ENCODE peak calls at places on chromosomes 3 and 15, in nine cellular contexts. R is PC-3; F is CD8-positive, alpha-beta T cell; I is ovary; T is hepatocyte; S is BE2C; N is right atrium auricular region; Y is spleen; Z is breast epithelium. K is an unnamed sample.

GRCh38 chr3:144187531-144188230 is 216.1 kb downstream of the DIPK2A start:
- DNase-seq in R (peak; percentile 55), F (no peak), I (no peak), T (no peak), S (no peak), N (no peak), Y (no peak), Z (no peak), K (peak; percentile 74)

GRCh38 chr3:18098960-18099587 is 326.1 kb downstream of the SATB1 start:
- DNase-seq in R (peak; percentile 99), F (no peak), I (no peak), T (no peak), S (peak; percentile 30), N (no peak), Y (no peak), Z (no peak), K (peak; percentile 69)

GRCh38 chr15:95922431-95922830 is 408.1 kb upstream of the NR2F2 start:
- DNase-seq in R (peak; percentile 47), F (no peak), I (no peak), T (no peak), S (no peak), N (no peak), Y (no peak), Z (no peak), K (no peak)

GRCh38 chr3:143497382-143497781 is 350.9 kb downstream of the SLC9A9 start:
- DNase-seq in R (no peak), F (no peak), I (no peak), T (no peak), S (no peak), N (no peak), Y (no peak), Z (no peak), K (no peak)

GRCh38 chr3:181752202-181752671 is 40.5 kb downstream of the SOX2 start:
- DNase-seq in R (no peak), F (no peak), I (no peak), T (no peak), S (peak; percentile 80), N (no peak), Y (no peak), Z (no peak), K (no peak)

GRCh38 chr3:193975072-193975535 is 160.8 kb upstream of the HES1 start:
- DNase-seq in R (no peak), F (no peak), I (no peak), T (no peak), S (no peak), N (no peak), Y (no peak), Z (no peak), K (no peak)

GRCh38 chr3:52174896-52175295 is 20.7 kb upstream of the POC1A start:
- DNase-seq in R (peak; percentile 43), F (no peak), I (no peak), T (no peak), S (no peak), N (no peak), Y (peak; percentile 47), Z (no peak), K (no peak)

GRCh38 chr3:73664389-73664788 is 39.6 kb upstream of the PDZRN3 start:
- DNase-seq in R (no peak), F (no peak), I (no peak), T (no peak), S (no peak), N (no peak), Y (no peak), Z (no peak), K (no peak)

GRCh38 chr3:86814918-86815655 is 175.9 kb downstream of the VGLL3 start:
- DNase-seq in R (peak; percentile 7), F (no peak), I (no peak), T (no peak), S (no peak), N (no peak), Y (no peak), Z (no peak), K (no peak)

GRCh38 chr15:31027948-31028586 is 36.6 kb upstream of the MTMR10 start:
- DNase-seq in R (no peak), F (no peak), I (no peak), T (no peak), S (peak; percentile 37), N (no peak), Y (no peak), Z (no peak), K (no peak)

GRCh38 chr15:99090011-99090699 is 14.7 kb upstream of the SYNM start:
- DNase-seq in R (no peak), F (no peak), I (no peak), T (no peak), S (no peak), N (peak; percentile 13), Y (no peak), Z (no peak), K (no peak)

GRCh38 chr15:47384316-47384715 is 333.0 kb upstream of the SEMA6D start:
- DNase-seq in R (peak; percentile 74), F (no peak), I (peak; percentile 39), T (peak; percentile 78), S (peak; percentile 48), N (peak; percentile 65), Y (no peak), Z (no peak), K (peak; percentile 34)

GRCh38 chr15:96327155-96327741 is 3.3 kb upstream of the NR2F2 start:
- DNase-seq in R (peak; percentile 90), F (no peak), I (peak; percentile 36), T (peak; percentile 86), S (no peak), N (no peak), Y (no peak), Z (peak; percentile 18), K (peak; percentile 72)

GRCh38 chr15:30859091-30859874 is 44.4 kb upstream of the FAN1 start:
- DNase-seq in R (peak; percentile 20), F (no peak), I (no peak), T (peak; percentile 54), S (peak; percentile 21), N (no peak), Y (no peak), Z (no peak), K (peak; percentile 9)

GRCh38 chr3:46849098-46849631 is 14.1 kb downstream of the MYL3 start:
- DNase-seq in R (no peak), F (no peak), I (no peak), T (peak; percentile 62), S (no peak), N (peak; percentile 57), Y (peak; percentile 62), Z (peak; percentile 10), K (no peak)

GRCh38 chr3:50211930-50212329 is 6.9 kb downstream of the SLC38A3 start:
- DNase-seq in R (no peak), F (no peak), I (no peak), T (no peak), S (no peak), N (no peak), Y (no peak), Z (no peak), K (no peak)

GRCh38 chr3:181739628-181740027 is 27.9 kb downstream of the SOX2 start:
- DNase-seq in R (peak; percentile 9), F (no peak), I (no peak), T (no peak), S (no peak), N (no peak), Y (no peak), Z (no peak), K (no peak)

GRCh38 chr3:127182446-127182845 is 10.5 kb upstream of the PRR23E start:
- DNase-seq in R (no peak), F (no peak), I (no peak), T (no peak), S (no peak), N (no peak), Y (peak; percentile 72), Z (no peak), K (no peak)

GRCh38 chr3:195892355-195893120 is 15.8 kb downstream of the TNK2 start:
- DNase-seq in R (peak; percentile 56), F (no peak), I (peak; percentile 47), T (peak; percentile 78), S (peak; percentile 46), N (peak; percentile 77), Y (no peak), Z (peak; percentile 65), K (no peak)

GRCh38 chr3:195893121-195893449 is 15.3 kb downstream of the TNK2 start:
- DNase-seq in R (no peak), F (no peak), I (no peak), T (no peak), S (peak; percentile 46), N (no peak), Y (no peak), Z (peak; percentile 44), K (no peak)

GRCh38 chr3:195893516-195893915 is 14.8 kb downstream of the TNK2 start:
- DNase-seq in R (no peak), F (no peak), I (no peak), T (no peak), S (no peak), N (no peak), Y (no peak), Z (no peak), K (no peak)

GRCh38 chr3:195891431-195892104 is 16.8 kb downstream of the TNK2 start:
- DNase-seq in R (no peak), F (no peak), I (no peak), T (no peak), S (no peak), N (no peak), Y (no peak), Z (no peak), K (no peak)

GRCh38 chr3:195892105-195892354 is 16.3 kb downstream of the TNK2 start:
- DNase-seq in R (no peak), F (no peak), I (no peak), T (no peak), S (no peak), N (no peak), Y (no peak), Z (no peak), K (no peak)
- H3K4me3 ChIP-seq in R (no peak overlapping the region), F (no peak overlapping the region), I (no peak overlapping the region), T (no peak overlapping the region), S (peak overlapping the region; percentile 25), N (peak overlapping the region; percentile 52), Y (peak overlapping the region; percentile 7), Z (peak overlapping the region; percentile 57), K (no peak overlapping the region)

GRCh38 chr3:197615430-197615829 is 59.7 kb upstream of the BDH1 start:
- DNase-seq in R (no peak), F (no peak), I (no peak), T (no peak), S (no peak), N (no peak), Y (no peak), Z (no peak), K (no peak)
- H3K36me3 ChIP-seq in R (peaks cover 56% of the 10 kb centered on the region), F (peaks cover 20% of the 10 kb centered on the region), I (no peaks in the 10 kb centered on the region), T (peaks cover 11% of the 10 kb centered on the region), S (peaks cover 68% of the 10 kb centered on the region), N (peaks cover 89% of the 10 kb centered on the region), Y (peaks cover 94% of the 10 kb centered on the region), Z (no peaks in the 10 kb centered on the region), K (peaks cover 6% of the 10 kb centered on the region)

GRCh38 chr15:92942706-92943105 is 42.6 kb downstream of the CHD2 start:
- DNase-seq in R (no peak), F (no peak), I (no peak), T (no peak), S (no peak), N (no peak), Y (no peak), Z (no peak), K (no peak)
- TF ChIP-seq CTCF in R (peak; percentile 15), F (no peak), I (no peak), T (no peak), S (peak; percentile 31), N (no peak), Y (no peak), Z (no peak), K (no peak)

DNA sequence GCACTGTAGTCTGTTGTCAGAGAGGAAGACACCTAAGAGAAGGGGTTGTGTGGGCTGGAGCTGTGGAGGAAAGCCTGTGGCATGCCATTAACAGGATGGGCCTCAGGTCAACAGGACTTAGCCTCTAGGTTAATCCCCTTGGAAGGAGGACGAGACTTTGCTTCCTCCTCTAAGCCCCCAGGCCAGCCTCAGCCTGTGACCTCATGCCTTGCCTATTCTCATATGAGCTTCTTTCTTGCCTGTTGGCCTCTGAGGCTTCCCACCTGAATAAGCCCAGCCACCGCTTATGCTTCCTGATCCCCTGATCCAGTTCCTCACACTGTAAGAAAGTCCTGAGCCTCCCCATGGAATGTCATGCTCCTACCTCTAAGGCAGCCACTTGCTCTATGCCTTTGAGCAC is 52.2 kb upstream of the TBC1D21 start:
- DNase-seq in R (no peak), F (no peak), I (no peak), T (no peak), S (no peak), N (no peak), Y (peak; percentile 16), Z (no peak), K (no peak)
- H3K4me3 ChIP-seq in R (no peak overlapping the region), F (no peak overlapping the region), I (no peak overlapping the region), T (no peak overlapping the region), S (no peak overlapping the region), N (no peak overlapping the region), Y (no peak overlapping the region), Z (no peak overlapping the region), K (no peak overlapping the region)

K was measured in BJ.